ENCODE peak calls at places on chromosome 14, in seven cellular contexts. One of them, this sample, is unnamed.

GRCh38 chr14:105491366-105492006 is 440 bp downstream of the TEDC1 start:
- DNase-seq in SK-N-SH: peak
- DNase-seq in RKO: peak
- DNase-seq in iPS-NIHi11: peak
- DNase-seq in stimulated activated CD8-positive, alpha-beta memory T cell treated with anti-CD3 and anti-CD28 coated beads, Interleukin-15, amount 100 ng/mL, for 48 hours: peak
- DNase-seq in Jurkat, Clone E6-1: peak
- DNase-seq in epithelial cell of esophagus: peak
- DNase-seq in this sample: peak

GRCh38 chr14:51616724-51617409 is 34.8 kb upstream of the FRMD6 start:
- DNase-seq in SK-N-SH: no peak
- DNase-seq in RKO: peak
- DNase-seq in iPS-NIHi11: no peak
- DNase-seq in stimulated activated CD8-positive, alpha-beta memory T cell treated with anti-CD3 and anti-CD28 coated beads, Interleukin-15, amount 100 ng/mL, for 48 hours: no peak
- DNase-seq in Jurkat, Clone E6-1: no peak
- DNase-seq in epithelial cell of esophagus: peak
- DNase-seq in this sample: no peak

GRCh38 chr14:77580964-77581505 is 35.4 kb downstream of the SPTLC2 start:
- DNase-seq in SK-N-SH: peak
- DNase-seq in RKO: no peak
- DNase-seq in iPS-NIHi11: no peak
- DNase-seq in stimulated activated CD8-positive, alpha-beta memory T cell treated with anti-CD3 and anti-CD28 coated beads, Interleukin-15, amount 100 ng/mL, for 48 hours: no peak
- DNase-seq in Jurkat, Clone E6-1: peak
- DNase-seq in epithelial cell of esophagus: no peak
- DNase-seq in this sample: peak

GRCh38 chr14:22190411-22191191 is 398.4 kb downstream of the DAD1 start:
- DNase-seq in SK-N-SH: no peak
- DNase-seq in RKO: no peak
- DNase-seq in iPS-NIHi11: no peak
- DNase-seq in stimulated activated CD8-positive, alpha-beta memory T cell treated with anti-CD3 and anti-CD28 coated beads, Interleukin-15, amount 100 ng/mL, for 48 hours: no peak
- DNase-seq in Jurkat, Clone E6-1: no peak
- DNase-seq in epithelial cell of esophagus: peak
- DNase-seq in this sample: no peak

GRCh38 chr14:49972840-49973239 is 80.0 kb downstream of the ARF6 start:
- DNase-seq in SK-N-SH: no peak
- DNase-seq in RKO: peak
- DNase-seq in iPS-NIHi11: no peak
- DNase-seq in stimulated activated CD8-positive, alpha-beta memory T cell treated with anti-CD3 and anti-CD28 coated beads, Interleukin-15, amount 100 ng/mL, for 48 hours: no peak
- DNase-seq in Jurkat, Clone E6-1: no peak
- DNase-seq in epithelial cell of esophagus: peak
- DNase-seq in this sample: no peak

GRCh38 chr14:92540472-92541048 is 27.0 kb downstream of the RIN3 start:
- DNase-seq in SK-N-SH: peak
- DNase-seq in RKO: peak
- DNase-seq in iPS-NIHi11: peak
- DNase-seq in stimulated activated CD8-positive, alpha-beta memory T cell treated with anti-CD3 and anti-CD28 coated beads, Interleukin-15, amount 100 ng/mL, for 48 hours: no peak
- DNase-seq in Jurkat, Clone E6-1: no peak
- DNase-seq in epithelial cell of esophagus: peak
- DNase-seq in this sample: no peak

GRCh38 chr14:95326987-95327386 is 7.3 kb upstream of the CLMN start:
- DNase-seq in SK-N-SH: no peak
- DNase-seq in RKO: no peak
- DNase-seq in iPS-NIHi11: no peak
- DNase-seq in stimulated activated CD8-positive, alpha-beta memory T cell treated with anti-CD3 and anti-CD28 coated beads, Interleukin-15, amount 100 ng/mL, for 48 hours: no peak
- DNase-seq in Jurkat, Clone E6-1: no peak
- DNase-seq in epithelial cell of esophagus: peak
- DNase-seq in this sample: no peak

GRCh38 chr14:49897414-49897813 is 4.5 kb downstream of the ARF6 start:
- DNase-seq in SK-N-SH: no peak
- DNase-seq in RKO: no peak
- DNase-seq in iPS-NIHi11: no peak
- DNase-seq in stimulated activated CD8-positive, alpha-beta memory T cell treated with anti-CD3 and anti-CD28 coated beads, Interleukin-15, amount 100 ng/mL, for 48 hours: no peak
- DNase-seq in Jurkat, Clone E6-1: no peak
- DNase-seq in epithelial cell of esophagus: no peak
- DNase-seq in this sample: no peak

This sample was measured in naive thymus-derived CD4-positive, alpha-beta T cell.